ENCODE peak calls at places on chromosomes 6 and 20, in ten cellular contexts. One of them, this sample, is unnamed.

GRCh38 chr6:164322533-164322932 is 908.0 kb downstream of the QKI start:
- DNase-seq in colonic mucosa: no peak
- DNase-seq in psoas muscle: no peak
- DNase-seq in fibroblast of the aortic adventitia: peak
- DNase-seq in endothelial cell of umbilical vein: peak
- DNase-seq in suprapubic skin: no peak
- DNase-seq in heart left ventricle: no peak
- DNase-seq in bronchial epithelial cell: peak
- DNase-seq in CD8-positive, alpha-beta T cell: no peak
- DNase-seq in astrocyte of the cerebellum: peak
- DNase-seq in this sample: no peak

GRCh38 chr6:168158280-168158979 is 79.4 kb upstream of the FRMD1 start:
- DNase-seq in colonic mucosa: peak
- DNase-seq in psoas muscle: no peak
- DNase-seq in fibroblast of the aortic adventitia: peak
- DNase-seq in endothelial cell of umbilical vein: no peak
- DNase-seq in suprapubic skin: no peak
- DNase-seq in heart left ventricle: peak
- DNase-seq in bronchial epithelial cell: no peak
- DNase-seq in CD8-positive, alpha-beta T cell: no peak
- DNase-seq in astrocyte of the cerebellum: no peak
- DNase-seq in this sample: no peak

GRCh38 chr6:137848672-137849071 is 18.4 kb upstream of the TNFAIP3 start:
- DNase-seq in colonic mucosa: no peak
- DNase-seq in psoas muscle: no peak
- DNase-seq in fibroblast of the aortic adventitia: peak
- DNase-seq in endothelial cell of umbilical vein: no peak
- DNase-seq in suprapubic skin: no peak
- DNase-seq in heart left ventricle: no peak
- DNase-seq in bronchial epithelial cell: no peak
- DNase-seq in CD8-positive, alpha-beta T cell: no peak
- DNase-seq in astrocyte of the cerebellum: no peak
- DNase-seq in this sample: no peak

GRCh38 chr6:12393100-12393499 is 102.9 kb downstream of the EDN1 start:
- DNase-seq in colonic mucosa: no peak
- DNase-seq in psoas muscle: no peak
- DNase-seq in fibroblast of the aortic adventitia: no peak
- DNase-seq in endothelial cell of umbilical vein: peak
- DNase-seq in suprapubic skin: no peak
- DNase-seq in heart left ventricle: no peak
- DNase-seq in bronchial epithelial cell: peak
- DNase-seq in CD8-positive, alpha-beta T cell: no peak
- DNase-seq in astrocyte of the cerebellum: no peak
- DNase-seq in this sample: no peak

GRCh38 chr6:31791324-31792089 is 4.0 kb downstream of the VARS1 start:
- DNase-seq in colonic mucosa: no peak
- DNase-seq in psoas muscle: no peak
- DNase-seq in fibroblast of the aortic adventitia: peak
- DNase-seq in endothelial cell of umbilical vein: peak
- DNase-seq in suprapubic skin: no peak
- DNase-seq in heart left ventricle: no peak
- DNase-seq in bronchial epithelial cell: no peak
- DNase-seq in CD8-positive, alpha-beta T cell: no peak
- DNase-seq in astrocyte of the cerebellum: no peak
- DNase-seq in this sample: no peak

GRCh38 chr6:7195330-7196018 is 87.7 kb downstream of the RREB1 start:
- DNase-seq in colonic mucosa: no peak
- DNase-seq in psoas muscle: no peak
- DNase-seq in fibroblast of the aortic adventitia: peak
- DNase-seq in endothelial cell of umbilical vein: no peak
- DNase-seq in suprapubic skin: no peak
- DNase-seq in heart left ventricle: no peak
- DNase-seq in bronchial epithelial cell: no peak
- DNase-seq in CD8-positive, alpha-beta T cell: no peak
- DNase-seq in astrocyte of the cerebellum: no peak
- DNase-seq in this sample: no peak

GRCh38 chr6:63795006-63795405 is 159.4 kb downstream of the PHF3 start:
- DNase-seq in colonic mucosa: no peak
- DNase-seq in psoas muscle: no peak
- DNase-seq in fibroblast of the aortic adventitia: no peak
- DNase-seq in endothelial cell of umbilical vein: no peak
- DNase-seq in suprapubic skin: no peak
- DNase-seq in heart left ventricle: no peak
- DNase-seq in bronchial epithelial cell: no peak
- DNase-seq in CD8-positive, alpha-beta T cell: no peak
- DNase-seq in astrocyte of the cerebellum: no peak
- DNase-seq in this sample: no peak

GRCh38 chr6:3911614-3912336 is 62.6 kb downstream of the FAM50B start:
- DNase-seq in colonic mucosa: no peak
- DNase-seq in psoas muscle: peak
- DNase-seq in fibroblast of the aortic adventitia: peak
- DNase-seq in endothelial cell of umbilical vein: peak
- DNase-seq in suprapubic skin: no peak
- DNase-seq in heart left ventricle: peak
- DNase-seq in bronchial epithelial cell: peak
- DNase-seq in CD8-positive, alpha-beta T cell: no peak
- DNase-seq in astrocyte of the cerebellum: no peak
- DNase-seq in this sample: no peak

GRCh38 chr6:149680490-149680889 is 32.0 kb upstream of the KATNA1 start:
- DNase-seq in colonic mucosa: no peak
- DNase-seq in psoas muscle: no peak
- DNase-seq in fibroblast of the aortic adventitia: no peak
- DNase-seq in endothelial cell of umbilical vein: no peak
- DNase-seq in suprapubic skin: no peak
- DNase-seq in heart left ventricle: no peak
- DNase-seq in bronchial epithelial cell: no peak
- DNase-seq in CD8-positive, alpha-beta T cell: no peak
- DNase-seq in astrocyte of the cerebellum: no peak
- DNase-seq in this sample: no peak

GRCh38 chr20:5095931-5096330 is 23.8 kb downstream of the PCNA start:
- DNase-seq in colonic mucosa: no peak
- DNase-seq in psoas muscle: no peak
- DNase-seq in fibroblast of the aortic adventitia: no peak
- DNase-seq in endothelial cell of umbilical vein: no peak
- DNase-seq in suprapubic skin: no peak
- DNase-seq in heart left ventricle: no peak
- DNase-seq in bronchial epithelial cell: no peak
- DNase-seq in CD8-positive, alpha-beta T cell: no peak
- DNase-seq in astrocyte of the cerebellum: no peak
- DNase-seq in this sample: no peak

GRCh38 chr20:37943033-37943432 is 40.1 kb downstream of the VSTM2L start:
- DNase-seq in colonic mucosa: peak
- DNase-seq in psoas muscle: no peak
- DNase-seq in fibroblast of the aortic adventitia: no peak
- DNase-seq in endothelial cell of umbilical vein: no peak
- DNase-seq in suprapubic skin: peak
- DNase-seq in heart left ventricle: no peak
- DNase-seq in bronchial epithelial cell: no peak
- DNase-seq in CD8-positive, alpha-beta T cell: no peak
- DNase-seq in astrocyte of the cerebellum: no peak
- DNase-seq in this sample: no peak

GRCh38 chr20:37939701-37940151 is 36.8 kb downstream of the VSTM2L start:
- DNase-seq in colonic mucosa: no peak
- DNase-seq in psoas muscle: no peak
- DNase-seq in fibroblast of the aortic adventitia: no peak
- DNase-seq in endothelial cell of umbilical vein: no peak
- DNase-seq in suprapubic skin: peak
- DNase-seq in heart left ventricle: peak
- DNase-seq in bronchial epithelial cell: no peak
- DNase-seq in CD8-positive, alpha-beta T cell: no peak
- DNase-seq in astrocyte of the cerebellum: no peak
- DNase-seq in this sample: no peak

GRCh38 chr20:37940161-37940560 is 37.2 kb downstream of the VSTM2L start:
- DNase-seq in colonic mucosa: no peak
- DNase-seq in psoas muscle: no peak
- DNase-seq in fibroblast of the aortic adventitia: no peak
- DNase-seq in endothelial cell of umbilical vein: no peak
- DNase-seq in suprapubic skin: peak
- DNase-seq in heart left ventricle: peak
- DNase-seq in bronchial epithelial cell: no peak
- DNase-seq in CD8-positive, alpha-beta T cell: no peak
- DNase-seq in astrocyte of the cerebellum: no peak
- DNase-seq in this sample: no peak

GRCh38 chr20:37941992-37942391 is 39.1 kb downstream of the VSTM2L start:
- DNase-seq in colonic mucosa: peak
- DNase-seq in psoas muscle: no peak
- DNase-seq in fibroblast of the aortic adventitia: no peak
- DNase-seq in endothelial cell of umbilical vein: no peak
- DNase-seq in suprapubic skin: no peak
- DNase-seq in heart left ventricle: no peak
- DNase-seq in bronchial epithelial cell: no peak
- DNase-seq in CD8-positive, alpha-beta T cell: no peak
- DNase-seq in astrocyte of the cerebellum: no peak
- DNase-seq in this sample: no peak

GRCh38 chr20:37941332-37941731 is 38.4 kb downstream of the VSTM2L start:
- DNase-seq in colonic mucosa: no peak
- DNase-seq in psoas muscle: no peak
- DNase-seq in fibroblast of the aortic adventitia: no peak
- DNase-seq in endothelial cell of umbilical vein: peak
- DNase-seq in suprapubic skin: peak
- DNase-seq in heart left ventricle: no peak
- DNase-seq in bronchial epithelial cell: no peak
- DNase-seq in CD8-positive, alpha-beta T cell: no peak
- DNase-seq in astrocyte of the cerebellum: no peak
- DNase-seq in this sample: no peak
- TF ChIP-seq CTCF in colonic mucosa: no peak
- TF ChIP-seq CTCF in psoas muscle: no peak
- TF ChIP-seq CTCF in fibroblast of the aortic adventitia: peak
- TF ChIP-seq CTCF in endothelial cell of umbilical vein: no peak
- TF ChIP-seq CTCF in suprapubic skin: no peak
- TF ChIP-seq CTCF in heart left ventricle: no peak
- TF ChIP-seq CTCF in bronchial epithelial cell: no peak
- TF ChIP-seq CTCF in CD8-positive, alpha-beta T cell: no peak
- TF ChIP-seq CTCF in astrocyte of the cerebellum: no peak
- TF ChIP-seq CTCF in this sample: no peak

DNA sequence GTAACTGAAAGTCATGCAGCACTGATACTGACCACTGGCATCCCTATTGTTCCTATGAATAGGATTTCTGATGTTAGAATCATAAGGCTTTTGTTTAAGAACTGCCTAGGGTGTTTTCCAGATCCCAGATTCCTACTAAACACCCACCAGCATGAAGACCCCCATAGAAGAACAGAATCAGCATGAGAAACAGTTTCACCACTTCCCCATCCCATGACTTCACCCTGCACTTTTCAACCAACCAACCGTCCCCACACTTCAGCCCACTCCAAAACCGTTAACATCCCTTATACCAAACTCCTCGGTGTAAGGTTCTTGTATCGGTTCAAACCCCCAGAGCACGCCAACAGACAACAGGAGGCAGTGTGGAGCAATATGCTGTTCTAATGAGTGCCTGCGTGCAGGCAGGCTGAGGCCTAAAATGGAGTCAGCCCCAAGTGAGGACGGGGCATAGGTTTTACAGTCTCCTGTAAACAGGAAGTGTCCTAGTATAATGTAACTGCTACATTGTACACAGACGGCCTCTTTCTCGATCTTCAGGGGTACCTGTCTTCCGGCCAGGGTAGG is 11.4 kb upstream of the SSTR4 start:
- DNase-seq in colonic mucosa: no peak
- DNase-seq in psoas muscle: no peak
- DNase-seq in fibroblast of the aortic adventitia: no peak
- DNase-seq in endothelial cell of umbilical vein: no peak
- DNase-seq in suprapubic skin: no peak
- DNase-seq in heart left ventricle: no peak
- DNase-seq in bronchial epithelial cell: no peak
- DNase-seq in CD8-positive, alpha-beta T cell: no peak
- DNase-seq in astrocyte of the cerebellum: no peak
- DNase-seq in this sample: no peak
- TF ChIP-seq CTCF in colonic mucosa: no peak
- TF ChIP-seq CTCF in psoas muscle: no peak
- TF ChIP-seq CTCF in fibroblast of the aortic adventitia: no peak
- TF ChIP-seq CTCF in endothelial cell of umbilical vein: no peak
- TF ChIP-seq CTCF in suprapubic skin: no peak
- TF ChIP-seq CTCF in heart left ventricle: no peak
- TF ChIP-seq CTCF in bronchial epithelial cell: no peak
- TF ChIP-seq CTCF in CD8-positive, alpha-beta T cell: no peak
- TF ChIP-seq CTCF in astrocyte of the cerebellum: no peak
- TF ChIP-seq CTCF in this sample: no peak

GRCh38 chr6:26258199-26258977 is 106.6 kb upstream of the BTN3A2 start:
- DNase-seq in colonic mucosa: no peak
- DNase-seq in psoas muscle: no peak
- DNase-seq in fibroblast of the aortic adventitia: no peak
- DNase-seq in endothelial cell of umbilical vein: no peak
- DNase-seq in suprapubic skin: no peak
- DNase-seq in heart left ventricle: no peak
- DNase-seq in bronchial epithelial cell: peak
- DNase-seq in CD8-positive, alpha-beta T cell: no peak
- DNase-seq in astrocyte of the cerebellum: no peak
- DNase-seq in this sample: no peak
- TF ChIP-seq CTCF in colonic mucosa: no peak
- TF ChIP-seq CTCF in psoas muscle: no peak
- TF ChIP-seq CTCF in fibroblast of the aortic adventitia: peak
- TF ChIP-seq CTCF in endothelial cell of umbilical vein: peak
- TF ChIP-seq CTCF in suprapubic skin: no peak
- TF ChIP-seq CTCF in heart left ventricle: no peak
- TF ChIP-seq CTCF in bronchial epithelial cell: peak
- TF ChIP-seq CTCF in CD8-positive, alpha-beta T cell: no peak
- TF ChIP-seq CTCF in astrocyte of the cerebellum: peak
- TF ChIP-seq CTCF in this sample: no peak

DNA sequence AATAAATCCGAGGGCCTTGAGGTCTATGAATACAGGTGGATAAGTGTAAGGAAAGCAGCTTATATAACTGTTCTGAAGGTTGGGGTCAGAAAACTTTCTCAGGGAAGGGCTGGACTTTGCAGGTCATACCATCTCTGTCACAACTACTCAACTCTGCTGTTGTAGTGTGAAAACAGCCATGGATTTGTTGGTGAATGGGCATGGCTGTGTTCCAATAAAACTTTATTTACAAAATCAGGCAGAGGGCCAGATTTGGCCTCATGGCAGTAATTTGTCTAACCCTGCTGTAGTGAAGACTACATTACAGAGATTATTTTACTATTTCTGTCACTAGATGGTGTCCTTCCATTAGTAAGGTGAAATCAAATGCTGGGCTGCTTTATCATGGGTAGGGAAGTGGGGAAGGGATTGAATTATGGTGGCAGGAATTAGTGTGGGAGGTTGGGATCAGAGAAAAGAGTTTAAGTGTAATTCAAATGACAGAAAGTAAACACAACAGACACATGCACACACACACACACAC is 409.6 kb upstream of the CHD6 start:
- DNase-seq in colonic mucosa: no peak
- DNase-seq in psoas muscle: no peak
- DNase-seq in fibroblast of the aortic adventitia: no peak
- DNase-seq in endothelial cell of umbilical vein: no peak
- DNase-seq in suprapubic skin: no peak
- DNase-seq in heart left ventricle: no peak
- DNase-seq in bronchial epithelial cell: no peak
- DNase-seq in CD8-positive, alpha-beta T cell: no peak
- DNase-seq in astrocyte of the cerebellum: no peak
- DNase-seq in this sample: no peak
- TF ChIP-seq CTCF in colonic mucosa: no peak
- TF ChIP-seq CTCF in psoas muscle: no peak
- TF ChIP-seq CTCF in fibroblast of the aortic adventitia: no peak
- TF ChIP-seq CTCF in endothelial cell of umbilical vein: no peak
- TF ChIP-seq CTCF in suprapubic skin: no peak
- TF ChIP-seq CTCF in heart left ventricle: no peak
- TF ChIP-seq CTCF in bronchial epithelial cell: no peak
- TF ChIP-seq CTCF in CD8-positive, alpha-beta T cell: no peak
- TF ChIP-seq CTCF in astrocyte of the cerebellum: no peak
- TF ChIP-seq CTCF in this sample: no peak

This sample was measured in activated B cell treated with CpG ODN at 0.5 μM for 24 hours.